ENCODE peak calls at places on chromosomes 6 and 20, in ten cellular contexts. A is adipocyte; V is lung; O is CD8-positive, alpha-beta T cell; Q is fibroblast of mammary gland; B is naive thymus-derived CD4-positive, alpha-beta T cell; M is transverse colon; K is BJ; S is aorta; H is right cardiac atrium. U is an unnamed sample.

GRCh38 chr6:22145823-22146379 is 150.9 kb downstream of the PRL start:
- DNase-seq in K (peak; percentile 56), Q (peak; percentile 69), A (peak; percentile 52), O (no peak), H (no peak), B (peak; percentile 6), M (no peak), V (no peak), S (no peak), U (no peak)

GRCh38 chr6:84770521-84770920 is 6.1 kb upstream of the TBX18 start:
- DNase-seq in K (no peak), M (no peak), Q (no peak), H (no peak), B (no peak), S (no peak), V (no peak), A (no peak), O (no peak), U (no peak)

GRCh38 chr6:157080986-157081391 is 242.3 kb downstream of the TMEM242 start:
- DNase-seq in V (no peak), H (no peak), S (no peak), K (no peak), B (no peak), O (no peak), M (no peak), A (no peak), Q (no peak), U (no peak)

GRCh38 chr6:76876922-76877553 is 586.3 kb downstream of the HTR1B start:
- DNase-seq in S (no peak), O (no peak), K (no peak), V (peak; percentile 49), Q (peak; percentile 35), M (peak; percentile 33), H (no peak), A (no peak), B (no peak), U (no peak)

GRCh38 chr6:37507690-37508421 is 8.2 kb upstream of the CCDC167 start:
- DNase-seq in M (peak; percentile 25), S (no peak), B (peak; percentile 39), K (no peak), Q (no peak), O (no peak), V (no peak), H (no peak), A (no peak), U (no peak)

GRCh38 chr20:62795023-62795761 is 1.1 kb upstream of the MRGBP start:
- DNase-seq in A (peak; percentile 79), O (peak; percentile 80), H (peak; percentile 83), B (peak; percentile 69), M (peak; percentile 65), K (no peak), V (no peak), Q (peak; percentile 45), S (no peak), U (peak; percentile 54)

GRCh38 chr6:128487055-128487454 is 33.3 kb downstream of the PTPRK start:
- DNase-seq in O (no peak), V (no peak), S (no peak), H (no peak), A (no peak), B (no peak), M (no peak), Q (no peak), K (no peak), U (no peak)

GRCh38 chr6:136549359-136550044 is 720 bp downstream of the MAP7 start:
- DNase-seq in V (peak; percentile 40), B (no peak), Q (no peak), A (peak; percentile 21), O (no peak), H (peak; percentile 52), S (no peak), K (no peak), M (peak; percentile 32), U (peak; percentile 53)

GRCh38 chr6:80610821-80611220 is 504.4 kb downstream of the BCKDHB start:
- DNase-seq in Q (peak; percentile 76), O (no peak), A (peak; percentile 62), V (no peak), K (peak; percentile 81), B (no peak), S (no peak), M (no peak), H (no peak), U (no peak)

GRCh38 chr6:138572200-138572875 is 73.0 kb upstream of the NHSL1 start:
- DNase-seq in B (no peak), M (peak; percentile 82), A (peak; percentile 84), S (peak; percentile 77), K (peak; percentile 31), Q (peak; percentile 83), V (peak; percentile 84), O (no peak), H (peak; percentile 76), U (peak; percentile 78)

DNA sequence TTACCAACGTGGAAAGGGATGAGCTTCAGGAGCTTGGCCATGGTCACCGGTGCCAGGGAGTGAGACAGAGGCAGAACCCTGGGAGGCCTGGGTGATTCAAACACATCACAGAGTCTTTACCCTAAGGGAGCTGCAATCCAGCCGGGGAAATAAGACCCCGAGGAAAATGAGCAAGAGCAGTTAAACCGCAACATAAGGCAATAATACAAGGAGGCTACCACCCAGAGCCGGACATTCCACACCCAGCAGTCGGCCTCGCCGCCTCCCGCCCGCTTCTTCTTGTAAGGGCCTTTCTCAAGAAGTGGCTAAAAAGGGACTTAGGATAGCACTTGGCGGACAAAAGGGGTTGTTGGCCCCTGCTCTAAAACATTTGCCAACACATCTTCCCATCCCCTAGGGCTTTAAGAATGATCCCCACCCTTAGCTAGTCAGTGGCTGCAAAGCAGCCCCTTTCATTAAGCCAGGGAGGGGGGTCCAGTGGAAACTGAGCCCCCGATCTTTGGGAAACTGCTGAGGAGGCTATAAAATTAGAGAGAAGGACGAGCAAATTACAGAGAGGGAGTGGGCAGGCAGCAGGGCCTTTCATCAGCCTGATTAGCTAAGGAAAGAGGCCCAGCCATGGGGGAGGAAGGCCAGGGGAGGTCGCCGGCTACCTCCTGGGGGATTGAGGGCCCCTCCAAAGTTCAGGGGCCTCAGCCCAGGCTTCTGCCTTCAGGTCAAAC is 34.3 kb downstream of the SNX5 start:
- DNase-seq in A (peak; percentile 71), V (no peak), H (no peak), B (no peak), K (peak; percentile 52), O (no peak), M (no peak), S (no peak), Q (peak; percentile 69), U (no peak)
- H3K4me3 ChIP-seq in A (no peak overlapping the region), V (no peak overlapping the region), H (no peak overlapping the region), B (no peak overlapping the region), K (no peak overlapping the region), O (no peak overlapping the region), M (no peak overlapping the region), S (no peak overlapping the region), Q (no peak overlapping the region), U (no peak overlapping the region)

GRCh38 chr6:65876668-65877067 is 169.6 kb upstream of the EYS start:
- DNase-seq in H (no peak), Q (no peak), A (no peak), M (no peak), B (no peak), K (no peak), S (no peak), O (no peak), V (no peak), U (no peak)
- H3K4me3 ChIP-seq in H (no peak overlapping the region), Q (no peak overlapping the region), A (no peak overlapping the region), M (no peak overlapping the region), B (no peak overlapping the region), K (no peak overlapping the region), S (no peak overlapping the region), O (no peak overlapping the region), V (no peak overlapping the region), U (no peak overlapping the region)

GRCh38 chr6:160810238-160810637 is 108.2 kb downstream of the PLG start:
- DNase-seq in V (no peak), K (no peak), Q (no peak), O (no peak), A (no peak), S (no peak), M (no peak), H (no peak), B (no peak), U (no peak)
- H3K4me3 ChIP-seq in V (no peak overlapping the region), K (no peak overlapping the region), Q (no peak overlapping the region), O (no peak overlapping the region), A (no peak overlapping the region), S (no peak overlapping the region), M (no peak overlapping the region), H (no peak overlapping the region), B (no peak overlapping the region), U (no peak overlapping the region)

GRCh38 chr6:167826230-167827061 is at the start of gene AFDN:
- DNase-seq in V (peak; percentile 60), K (no peak), O (peak; percentile 70), Q (no peak), A (peak; percentile 86), H (peak; percentile 92), S (peak; percentile 91), M (peak; percentile 83), B (peak; percentile 55), U (peak; percentile 59)

GRCh38 chr6:167825059-167825758 is 1.5 kb upstream of the AFDN start:
- DNase-seq in M (no peak), S (no peak), A (peak; percentile 57), H (no peak), K (no peak), B (no peak), Q (no peak), O (no peak), V (no peak), U (no peak)

GRCh38 chr6:167827062-167827587 is 414 bp downstream of the AFDN start:
- DNase-seq in Q (no peak), S (peak; percentile 81), M (peak; percentile 34), B (no peak), H (peak; percentile 70), A (no peak), O (no peak), V (no peak), K (no peak), U (peak; percentile 57)

GRCh38 chr6:167825759-167826229 is 917 bp upstream of the AFDN start:
- DNase-seq in S (peak; percentile 78), H (no peak), Q (no peak), V (peak; percentile 67), B (no peak), K (no peak), A (peak; percentile 70), O (no peak), M (peak; percentile 85), U (peak; percentile 82)

GRCh38 chr6:167824591-167825041 is 2.1 kb upstream of the AFDN start:
- DNase-seq in K (peak; percentile 28), S (no peak), B (no peak), Q (peak; percentile 51), M (no peak), V (no peak), H (no peak), O (no peak), A (peak; percentile 66), U (no peak)
- H3K4me3 ChIP-seq in K (no peak overlapping the region), S (no peak overlapping the region), B (no peak overlapping the region), Q (no peak overlapping the region), M (no peak overlapping the region), V (no peak overlapping the region), H (no peak overlapping the region), O (no peak overlapping the region), A (peak overlapping the region; percentile 39), U (no peak overlapping the region)